ENCODE peak calls at places on chromosome 3, in seven cellular contexts. M, N, G, A, R, S and W are unnamed samples.

GRCh38 chr3:127784283-127784682 is 38.0 kb downstream of the MGLL start:
- DNase-seq in M (no peak), N (no peak), A (no peak), R (no peak), S (no peak), G (no peak), W (no peak)

GRCh38 chr3:78785004-78785403 is 982.8 kb downstream of the ROBO1 start:
- DNase-seq in A (no peak), N (no peak), M (no peak), R (peak; percentile 18), G (no peak), S (no peak), W (no peak)

GRCh38 chr3:155076888-155077287 is 3.2 kb upstream of the MME start:
- DNase-seq in A (no peak), M (no peak), S (no peak), G (no peak), N (no peak), R (peak; percentile 73), W (no peak)

GRCh38 chr3:65110661-65111060 is 422.9 kb upstream of the ADAMTS9 start:
- DNase-seq in G (no peak), M (no peak), N (no peak), R (no peak), S (no peak), A (no peak), W (no peak)

GRCh38 chr3:120415756-120416155 is 35.0 kb downstream of the FSTL1 start:
- DNase-seq in N (no peak), S (no peak), R (no peak), A (no peak), G (no peak), M (no peak), W (no peak)

GRCh38 chr3:74445541-74445940 is 168.9 kb downstream of the CNTN3 start:
- DNase-seq in R (no peak), S (peak; percentile 27), G (no peak), N (no peak), M (no peak), A (no peak), W (no peak)

GRCh38 chr3:150925751-150926201 is 20.5 kb upstream of the MINDY4B start:
- DNase-seq in N (peak; percentile 46), S (no peak), G (peak; percentile 47), R (peak; percentile 16), M (peak; percentile 71), A (peak; percentile 86), W (peak; percentile 60)

GRCh38 chr3:195212033-195212748 is 58.8 kb downstream of the XXYLT1 start:
- DNase-seq in A (peak; percentile 49), S (no peak), N (no peak), M (no peak), R (no peak), G (no peak), W (no peak)

GRCh38 chr3:168003911-168004310 is 91.8 kb downstream of the GOLIM4 start:
- DNase-seq in N (no peak), S (no peak), M (no peak), A (no peak), G (no peak), R (no peak), W (no peak)

GRCh38 chr3:21751891-21752290 is 881 bp upstream of the ZNF385D start:
- DNase-seq in S (no peak), R (peak; percentile 49), N (no peak), A (no peak), G (no peak), M (no peak), W (no peak)

GRCh38 chr3:21750291-21750690 is 719 bp downstream of the ZNF385D start:
- DNase-seq in G (no peak), S (no peak), N (no peak), R (peak; percentile 66), M (no peak), A (no peak), W (no peak)

GRCh38 chr3:21750831-21751391 is at the start of gene ZNF385D:
- DNase-seq in R (peak; percentile 82), S (peak; percentile 56), G (peak; percentile 42), A (peak; percentile 59), N (no peak), M (no peak), W (peak; percentile 22)

GRCh38 chr3:21754839-21755238 is 3.8 kb upstream of the ZNF385D start:
- DNase-seq in G (no peak), M (no peak), N (no peak), S (no peak), A (no peak), R (no peak), W (no peak)

DNA sequence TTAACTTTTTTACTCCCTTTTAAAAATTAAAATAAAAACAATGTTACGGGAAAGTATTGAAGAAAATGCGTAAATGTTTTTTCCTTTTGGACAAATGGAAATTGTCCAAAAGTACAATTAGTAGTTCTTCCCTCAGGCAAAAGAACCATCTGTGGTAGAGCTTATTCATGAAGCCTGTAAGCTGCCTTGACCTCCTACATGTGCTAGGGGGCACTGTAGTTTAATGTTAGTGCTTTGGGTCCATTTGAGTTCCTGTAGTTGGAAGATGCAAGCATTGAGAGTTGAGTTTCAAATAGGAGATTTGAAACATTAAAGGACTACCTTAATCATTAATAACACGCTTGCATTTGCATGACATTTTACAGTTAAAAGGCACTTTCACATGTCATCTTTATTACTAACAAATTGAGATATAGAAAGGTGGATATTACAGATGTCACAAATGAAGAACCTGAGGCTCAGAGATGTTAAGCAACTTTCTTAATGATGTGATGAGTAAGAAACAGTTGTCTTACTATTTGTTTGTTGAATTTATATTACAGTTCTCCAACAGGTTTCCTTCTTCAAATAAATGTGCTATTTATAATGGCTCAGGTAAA is 1.8 kb upstream of the ZNF385D start:
- DNase-seq in N (no peak), R (peak; percentile 85), M (peak; percentile 17), S (peak; percentile 66), G (no peak), A (no peak), W (no peak)
- TF ChIP-seq CTCF in N (no peak), R (peak; percentile 87), M (peak; percentile 29), S (peak; percentile 79), G (no peak), A (peak; percentile 36), W (peak; percentile 60)

GRCh38 chr3:123271466-123272159 is 69.9 kb downstream of the SEC22A start:
- DNase-seq in S (no peak), R (peak; percentile 14), A (no peak), M (no peak), N (no peak), G (no peak), W (no peak)

GRCh38 chr3:123276346-123276745 is 74.6 kb downstream of the SEC22A start:
- DNase-seq in A (no peak), G (no peak), S (no peak), M (no peak), R (no peak), N (no peak), W (no peak)

GRCh38 chr3:123275691-123276090 is 73.9 kb downstream of the SEC22A start:
- DNase-seq in S (no peak), G (no peak), R (no peak), M (no peak), N (no peak), A (no peak), W (no peak)

GRCh38 chr3:123270818-123271217 is 69.1 kb downstream of the SEC22A start:
- DNase-seq in S (no peak), G (no peak), R (no peak), A (no peak), M (no peak), N (no peak), W (no peak)

DNA sequence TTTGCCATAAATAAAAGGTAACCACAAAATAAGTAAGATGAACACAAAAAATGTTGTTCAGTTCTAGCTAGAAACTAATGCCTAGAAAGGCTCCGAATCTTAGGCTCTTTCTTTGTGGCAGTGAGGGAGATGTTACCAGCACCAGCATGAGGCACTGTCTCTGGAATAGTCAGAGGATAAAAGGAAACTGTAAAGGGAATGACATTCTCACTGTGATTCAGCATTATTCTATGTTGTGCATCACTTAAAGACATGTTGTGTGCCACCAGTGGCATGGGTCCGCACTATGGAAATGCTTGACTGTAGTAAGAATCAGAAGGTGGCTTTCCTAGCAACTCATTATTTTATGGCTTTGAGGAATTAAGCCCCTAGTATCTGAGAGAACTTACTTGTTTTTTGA is 70.8 kb downstream of the SEC22A start:
- DNase-seq in S (peak; percentile 61), A (no peak), N (no peak), R (peak; percentile 46), M (no peak), G (no peak), W (no peak)
- TF ChIP-seq CTCF in S (no peak), A (no peak), N (no peak), R (no peak), M (no peak), G (no peak), W (no peak)

GRCh38 chr3:134625885-134626741 is 24.7 kb downstream of the KY start:
- DNase-seq in R (no peak), A (no peak), S (no peak), G (no peak), N (no peak), M (no peak), W (peak; percentile 6)

GRCh38 chr3:134625462-134625861 is 25.4 kb downstream of the KY start:
- DNase-seq in N (no peak), M (no peak), S (no peak), A (no peak), R (no peak), G (no peak), W (no peak)

GRCh38 chr3:134627831-134628230 is 23.0 kb downstream of the KY start:
- DNase-seq in S (no peak), R (peak; percentile 65), M (no peak), G (no peak), A (no peak), N (no peak), W (peak; percentile 3)

GRCh38 chr3:134628884-134629283 is 21.9 kb downstream of the KY start:
- DNase-seq in R (no peak), M (no peak), S (no peak), A (no peak), N (no peak), G (no peak), W (peak; percentile 0)

GRCh38 chr3:134630506-134630905 is 20.3 kb downstream of the KY start:
- DNase-seq in A (no peak), G (no peak), R (peak; percentile 48), S (peak; percentile 35), N (no peak), M (no peak), W (peak; percentile 6)
- TF ChIP-seq CTCF in A (no peak), G (no peak), R (peak; percentile 66), S (peak; percentile 78), N (no peak), M (no peak), W (peak; percentile 35)

DNA sequence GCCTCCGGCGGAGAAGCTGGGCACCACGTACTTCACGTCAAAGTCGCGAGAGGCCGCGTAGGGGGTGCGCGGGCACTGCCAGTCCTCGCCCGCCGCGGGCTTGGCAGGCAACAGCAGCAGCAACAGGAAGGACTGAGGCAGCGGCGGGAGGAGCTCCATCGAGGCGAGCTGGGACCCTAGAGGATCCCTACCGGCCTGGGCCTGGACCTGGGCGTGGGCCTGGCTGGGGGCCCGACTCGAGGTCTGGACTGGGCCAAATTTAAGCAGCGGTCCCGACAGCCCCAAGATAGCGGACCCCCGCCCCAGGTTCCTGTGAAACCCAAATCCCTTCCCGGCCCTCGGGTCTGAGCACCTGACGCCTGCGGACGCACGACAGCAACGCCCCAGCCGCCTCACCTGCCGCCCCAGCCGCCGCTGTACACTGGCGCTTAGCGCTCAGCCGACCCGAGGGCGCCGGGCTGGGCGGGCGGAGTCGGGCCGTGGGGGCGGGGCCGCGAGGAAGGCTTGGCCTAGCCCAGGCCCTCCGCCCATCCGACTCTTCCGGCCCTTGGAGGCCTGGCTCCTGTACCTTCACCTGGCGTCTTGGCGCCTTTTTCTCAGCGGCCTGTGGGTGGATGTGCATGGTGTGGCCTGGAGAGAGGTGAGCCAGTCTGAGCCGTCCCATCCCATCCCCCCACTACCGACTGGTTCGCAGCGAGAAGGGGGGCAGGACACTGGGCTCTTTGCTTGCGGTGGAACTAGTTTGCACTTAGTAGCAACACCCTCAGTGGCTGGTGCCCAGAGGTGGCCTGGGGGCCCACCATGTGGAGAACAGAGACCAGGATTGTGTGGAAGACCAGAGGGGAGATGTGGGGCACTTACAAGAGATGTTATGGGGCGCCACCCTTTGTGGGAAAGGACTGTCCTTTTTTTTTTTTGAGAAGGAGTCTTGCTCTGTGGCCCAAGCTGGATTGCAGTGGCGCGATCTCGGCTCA is at the start of gene MST1R:
- DNase-seq in R (peak; percentile 12), S (no peak), M (peak; percentile 92), G (peak; percentile 94), N (peak; percentile 80), A (peak; percentile 97), W (peak; percentile 66)
- TF ChIP-seq CTCF in R (no peak), S (no peak), M (no peak), G (no peak), N (no peak), A (no peak), W (no peak)